ENCODE peak calls at places on chromosome 14, in seven cellular contexts. R, A, B, S, W, D and Q are unnamed samples.
A peak's percentile ranks its signal among the peaks of the same experiment; 100 is the strongest.

GRCh38 chr14:85344847-85345591 is 184.9 kb upstream of the FLRT2 start:
- DNase-seq in R (no peak), A (no peak), B (no peak), S (no peak), W (no peak), D (no peak), Q (no peak)

GRCh38 chr14:79412822-79413221 is 798.5 kb downstream of the DIO2 start:
- DNase-seq in R (no peak), A (no peak), B (no peak), S (no peak), W (no peak), D (no peak), Q (no peak)

GRCh38 chr14:90630407-90630806 is 185.8 kb downstream of the TTC7B start:
- DNase-seq in R (no peak), A (peak; percentile 11), B (no peak), S (peak; percentile 87), W (no peak), D (no peak), Q (no peak)

GRCh38 chr14:68386950-68387779 is 405.7 kb downstream of the ZFP36L1 start:
- DNase-seq in R (no peak), A (peak; percentile 62), B (no peak), S (peak; percentile 6), W (no peak), D (no peak), Q (no peak)

GRCh38 chr14:51327376-51327775 is 87.3 kb downstream of the TMX1 start:
- DNase-seq in R (no peak), A (peak; percentile 51), B (no peak), S (no peak), W (no peak), D (no peak), Q (no peak)

GRCh38 chr14:50335389-50335788 is 23.3 kb downstream of the DMAC2L start:
- DNase-seq in R (peak; percentile 70), A (peak; percentile 88), B (peak; percentile 91), S (no peak), W (peak; percentile 87), D (peak; percentile 89), Q (peak; percentile 54)

GRCh38 chr14:75559451-75560187 is 18.8 kb upstream of the FLVCR2 start:
- DNase-seq in R (no peak), A (peak; percentile 85), B (no peak), S (peak; percentile 95), W (peak; percentile 32), D (no peak), Q (no peak)

GRCh38 chr14:54747616-54748015 is 155.0 kb downstream of the GCH1 start:
- DNase-seq in R (no peak), A (no peak), B (no peak), S (no peak), W (no peak), D (no peak), Q (no peak)

GRCh38 chr14:70013269-70013873 is 134.2 kb downstream of the SMOC1 start:
- DNase-seq in R (peak; percentile 72), A (peak; percentile 23), B (peak; percentile 86), S (peak; percentile 11), W (peak; percentile 67), D (peak; percentile 68), Q (peak; percentile 87)

GRCh38 chr14:105918496-105919262 is 392.3 kb downstream of the TMEM121 start:
- DNase-seq in R (no peak), A (no peak), B (no peak), S (no peak), W (no peak), D (no peak), Q (no peak)

GRCh38 chr14:50669441-50669986 is 1.4 kb upstream of the SAV1 start:
- DNase-seq in R (no peak), A (no peak), B (peak; percentile 61), S (no peak), W (peak; percentile 47), D (peak; percentile 49), Q (no peak)

GRCh38 chr14:55277972-55278740 is 6.9 kb downstream of the FBXO34 start:
- DNase-seq in R (no peak), A (no peak), B (no peak), S (peak; percentile 73), W (no peak), D (no peak), Q (no peak)

GRCh38 chr14:24426912-24427536 is 2.4 kb downstream of the CBLN3 start:
- DNase-seq in R (no peak), A (no peak), B (peak; percentile 74), S (no peak), W (peak; percentile 39), D (no peak), Q (peak; percentile 86)

GRCh38 chr14:65704850-65705249 is 292.3 kb downstream of the FUT8 start:
- DNase-seq in R (no peak), A (peak; percentile 7), B (no peak), S (no peak), W (peak; percentile 50), D (no peak), Q (no peak)

GRCh38 chr14:36478782-36479181 is 41.2 kb downstream of the NKX2-1 start:
- DNase-seq in R (no peak), A (no peak), B (no peak), S (no peak), W (no peak), D (no peak), Q (no peak)

GRCh38 chr14:100540926-100541620 is 46.1 kb downstream of the BEGAIN start:
- DNase-seq in R (no peak), A (no peak), B (no peak), S (no peak), W (no peak), D (no peak), Q (peak; percentile 65)

GRCh38 chr14:54116972-54117371 is 160.3 kb upstream of the BMP4 start:
- DNase-seq in R (no peak), A (no peak), B (no peak), S (no peak), W (no peak), D (no peak), Q (no peak)

GRCh38 chr14:21106506-21107359 is 5.9 kb downstream of the TMEM253 start:
- DNase-seq in R (peak; percentile 74), A (peak; percentile 86), B (peak; percentile 93), S (peak; percentile 80), W (peak; percentile 89), D (peak; percentile 82), Q (peak; percentile 81)

GRCh38 chr14:101362529-101363260 is 198.6 kb upstream of the DIO3 start:
- DNase-seq in R (no peak), A (no peak), B (no peak), S (no peak), W (no peak), D (no peak), Q (no peak)

GRCh38 chr14:78143489-78144145 is 26.6 kb upstream of the NRXN3 start:
- DNase-seq in R (no peak), A (no peak), B (no peak), S (no peak), W (peak; percentile 21), D (no peak), Q (no peak)

GRCh38 chr14:76937181-76938091 is 91.1 kb downstream of the IRF2BPL start:
- DNase-seq in R (no peak), A (peak; percentile 82), B (peak; percentile 60), S (no peak), W (peak; percentile 92), D (peak; percentile 78), Q (peak; percentile 82)

GRCh38 chr14:96574633-96575191 is 72.5 kb downstream of the PAPOLA start:
- DNase-seq in R (no peak), A (peak; percentile 71), B (no peak), S (no peak), W (no peak), D (no peak), Q (no peak)

GRCh38 chr14:50647282-50647681 is 20.8 kb downstream of the SAV1 start:
- DNase-seq in R (no peak), A (no peak), B (no peak), S (no peak), W (no peak), D (no peak), Q (no peak)

GRCh38 chr14:64324461-64325255 is 30.5 kb upstream of the ESR2 start:
- DNase-seq in R (no peak), A (peak; percentile 42), B (no peak), S (no peak), W (peak; percentile 22), D (no peak), Q (no peak)

GRCh38 chr14:69152181-69152943 is 557 bp downstream of the DCAF5 start:
- DNase-seq in R (peak; percentile 39), A (peak; percentile 37), B (peak; percentile 70), S (no peak), W (peak; percentile 85), D (peak; percentile 70), Q (peak; percentile 77)

GRCh38 chr14:69088523-69089445 is 64.1 kb downstream of the DCAF5 start:
- DNase-seq in R (no peak), A (peak; percentile 49), B (no peak), S (no peak), W (no peak), D (no peak), Q (no peak)

GRCh38 chr14:68249534-68250517 is 430.2 kb downstream of the RAD51B start:
- DNase-seq in R (no peak), A (peak; percentile 69), B (no peak), S (no peak), W (no peak), D (no peak), Q (no peak)

GRCh38 chr14:72613196-72613974 is 280.5 kb downstream of the DPF3 start:
- DNase-seq in R (no peak), A (peak; percentile 57), B (no peak), S (no peak), W (no peak), D (no peak), Q (no peak)

GRCh38 chr14:69719501-69719951 is 47.4 kb upstream of the SRSF5 start:
- DNase-seq in R (no peak), A (peak; percentile 100), B (no peak), S (peak; percentile 75), W (no peak), D (peak; percentile 55), Q (no peak)

GRCh38 chr14:24941719-24942118 is 108.2 kb downstream of the STXBP6 start:
- DNase-seq in R (no peak), A (no peak), B (peak; percentile 33), S (no peak), W (peak; percentile 10), D (no peak), Q (no peak)

GRCh38 chr14:104855532-104856090 is 9.5 kb upstream of the CEP170B start:
- DNase-seq in R (no peak), A (no peak), B (no peak), S (no peak), W (no peak), D (no peak), Q (no peak)

GRCh38 chr14:63673882-63674497 is 32.3 kb upstream of the WDR89 start:
- DNase-seq in R (no peak), A (no peak), B (no peak), S (no peak), W (peak; percentile 28), D (no peak), Q (no peak)